ENCODE peak calls at places on chromosome 6, in four cellular contexts. B is GM03348, V is left colon, J is HS-5. C is an unnamed sample.

GRCh38 chr6:13250703-13251102 is 77.6 kb downstream of the TBC1D7 start:
- DNase-seq in V (no peak), B (no peak), J (no peak), C (no peak)

GRCh38 chr6:133551847-133552331 is 310.7 kb downstream of the EYA4 start:
- DNase-seq in V (no peak), B (peak), J (peak), C (no peak)

GRCh38 chr6:166490671-166491500 is 95.6 kb downstream of the RAMACL start:
- DNase-seq in B (no peak), V (peak), J (no peak), C (no peak)

GRCh38 chr6:107701231-107701630 is 122.9 kb downstream of the SCML4 start:
- DNase-seq in V (no peak), B (no peak), J (no peak), C (no peak)

GRCh38 chr6:15039136-15039535 is 206.7 kb upstream of the JARID2 start:
- DNase-seq in B (no peak), J (no peak), V (no peak), C (no peak)

GRCh38 chr6:132143258-132143657 is 192.1 kb upstream of the CCN2 start:
- DNase-seq in B (no peak), J (no peak), V (no peak), C (no peak)

GRCh38 chr6:95249176-95249575 is 328.2 kb upstream of the MANEA start:
- DNase-seq in V (no peak), B (no peak), J (no peak), C (no peak)

GRCh38 chr6:1554881-1555569 is 54.7 kb upstream of the FOXC1 start:
- DNase-seq in V (peak), J (no peak), B (peak), C (peak)

GRCh38 chr6:169666441-169666840 is 35.4 kb downstream of the WDR27 start:
- DNase-seq in J (no peak), B (no peak), V (no peak), C (no peak)

GRCh38 chr6:11232968-11233626 is 629 bp upstream of the NEDD9 start:
- DNase-seq in J (no peak), V (no peak), B (no peak), C (no peak)

GRCh38 chr6:108946695-108947094 is 98.5 kb downstream of the ARMC2 start:
- DNase-seq in J (no peak), V (no peak), B (no peak), C (no peak)

GRCh38 chr6:45698046-45698445 is 317.6 kb downstream of the CLIC5 start:
- DNase-seq in J (no peak), B (peak), V (no peak), C (no peak)

GRCh38 chr6:72959821-72960220 is 265.5 kb downstream of the KHDC1L start:
- DNase-seq in J (no peak), B (no peak), V (no peak), C (no peak)

GRCh38 chr6:47718571-47718970 is 20.2 kb downstream of the ADGRF4 start:
- DNase-seq in B (no peak), J (no peak), V (no peak), C (no peak)

GRCh38 chr6:71395731-71396409 is 107.3 kb downstream of the OGFRL1 start:
- DNase-seq in B (no peak), J (no peak), V (no peak), C (no peak)

GRCh38 chr6:16969699-16970695 is 131.9 kb upstream of the STMND1 start:
- DNase-seq in J (no peak), V (no peak), B (peak), C (no peak)

GRCh38 chr6:160042014-160042773 is 73.3 kb downstream of the IGF2R start:
- DNase-seq in J (no peak), B (peak), V (no peak), C (no peak)

GRCh38 chr6:136592930-136593673 is 42.9 kb upstream of the MAP7 start:
- DNase-seq in J (no peak), V (no peak), B (peak), C (no peak)

GRCh38 chr6:31896856-31897611 is 464 bp downstream of the EHMT2 start:
- DNase-seq in V (no peak), J (no peak), B (peak), C (no peak)

GRCh38 chr6:7805828-7806227 is 79.9 kb downstream of the BMP6 start:
- DNase-seq in J (no peak), V (no peak), B (peak), C (no peak)

GRCh38 chr6:44064089-44064947 is 62.9 kb downstream of the MRPL14 start:
- DNase-seq in B (peak), J (peak), V (peak), C (no peak)

GRCh38 chr6:28743271-28743789 is 180.5 kb downstream of the TRIM27 start:
- DNase-seq in J (no peak), B (no peak), V (no peak), C (no peak)